ENCODE peak calls at places on chromosomes 16 and 17, in five cellular contexts. K is CD8-positive, alpha-beta memory T cell; A is IMR-90; E is heart right ventricle; P is body of pancreas. C is an unnamed sample.

GRCh38 chr16:47063011-47063724 is 80.6 kb downstream of the NETO2 start:
- DNase-seq in P (no peak), E (no peak), K (no peak), A (no peak), C (no peak)

GRCh38 chr17:40307001-40307690 is 1.8 kb upstream of the RARA start:
- DNase-seq in E (no peak), A (no peak), P (no peak), K (no peak), C (no peak)

GRCh38 chr16:28162326-28162877 is 49.4 kb downstream of the XPO6 start:
- DNase-seq in A (no peak), E (no peak), K (no peak), P (no peak), C (no peak)

GRCh38 chr17:29612404-29613370 is 10.0 kb downstream of the CORO6 start:
- DNase-seq in K (no peak), P (no peak), E (no peak), A (no peak), C (no peak)

GRCh38 chr16:9258423-9259051 is 167.1 kb downstream of the HAPSTR1 start:
- DNase-seq in K (peak; percentile 0), E (peak; percentile 17), P (peak; percentile 61), A (peak; percentile 1), C (peak; percentile 85)

GRCh38 chr16:16112450-16113053 is 110.7 kb downstream of the ABCC6 start:
- DNase-seq in P (no peak), A (no peak), K (no peak), E (no peak), C (no peak)

GRCh38 chr17:10013360-10014112 is 108.5 kb upstream of the RCVRN start:
- DNase-seq in A (peak; percentile 66), E (no peak), K (no peak), P (no peak), C (no peak)

GRCh38 chr17:76086384-76086783 is 7.4 kb downstream of the ZACN start:
- DNase-seq in E (no peak), A (no peak), K (no peak), P (no peak), C (no peak)

GRCh38 chr16:12239953-12240485 is 263.5 kb downstream of the SNX29 start:
- DNase-seq in P (no peak), A (peak; percentile 54), K (no peak), E (no peak), C (no peak)

GRCh38 chr16:15907863-15908478 is 19.6 kb upstream of the CEP20 start:
- DNase-seq in A (peak; percentile 11), K (peak; percentile 11), E (no peak), P (no peak), C (peak; percentile 98)

GRCh38 chr17:59695943-59696681 is 11.1 kb downstream of the PTRH2 start:
- DNase-seq in E (no peak), A (no peak), P (no peak), K (no peak), C (no peak)

GRCh38 chr17:59842901-59843652 is 49.7 kb downstream of the TUBD1 start:
- DNase-seq in E (no peak), A (peak; percentile 97), P (peak; percentile 61), K (no peak), C (no peak)

GRCh38 chr16:61313931-61314330 is 722.3 kb downstream of the CDH8 start:
- DNase-seq in A (no peak), P (no peak), K (no peak), E (no peak), C (no peak)

GRCh38 chr16:15880434-15880833 is 8.0 kb downstream of the CEP20 start:
- DNase-seq in E (no peak), A (no peak), P (no peak), K (no peak), C (no peak)

GRCh38 chr17:67628580-67629013 is 89.1 kb upstream of the NOL11 start:
- DNase-seq in K (no peak), P (peak; percentile 69), A (no peak), E (peak; percentile 16), C (peak; percentile 51)

GRCh38 chr17:41140360-41141132 is at the start of gene KRTAP4-6:
- DNase-seq in E (no peak), K (no peak), A (peak; percentile 86), P (no peak), C (no peak)

GRCh38 chr16:1592446-1592845 is 19.4 kb downstream of the IFT140 start:
- DNase-seq in K (no peak), P (no peak), A (no peak), E (no peak), C (no peak)

GRCh38 chr17:60039096-60039495 is 39.6 kb downstream of the HEATR6 start:
- DNase-seq in K (no peak), A (no peak), P (no peak), E (no peak), C (no peak)

GRCh38 chr17:45346255-45347015 is 29.6 kb upstream of the MAP3K14 start:
- DNase-seq in P (no peak), A (peak; percentile 8), E (no peak), K (no peak), C (no peak)

GRCh38 chr16:88631920-88632586 is 6.3 kb upstream of the IL17C start:
- DNase-seq in E (no peak), P (no peak), K (no peak), A (no peak), C (no peak)

GRCh38 chr16:9297437-9298113 is 206.1 kb downstream of the HAPSTR1 start:
- DNase-seq in E (peak; percentile 29), K (no peak), A (no peak), P (peak; percentile 27), C (peak; percentile 43)

DNA sequence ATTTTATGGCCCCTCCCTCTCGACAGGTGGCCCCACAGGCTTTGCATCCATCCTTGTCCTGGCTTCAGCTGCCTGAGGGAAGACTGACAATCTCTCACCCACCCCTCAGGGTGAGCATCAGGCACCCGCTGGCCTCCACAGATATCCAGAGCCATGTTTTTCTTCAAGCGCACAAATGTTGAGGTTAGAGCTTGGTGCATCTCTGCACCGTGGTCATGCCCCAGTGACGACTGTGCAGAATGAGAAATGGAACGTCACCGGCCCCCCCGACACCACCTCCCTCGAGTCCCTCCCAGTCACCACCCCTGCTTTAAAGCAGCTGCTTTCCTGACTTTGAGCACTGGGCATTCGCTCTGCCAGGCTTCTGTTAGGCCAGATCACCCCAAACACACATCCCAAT is 19.8 kb upstream of the TIMP2 start:
- DNase-seq in P (no peak), A (no peak), K (no peak), E (no peak), C (no peak)
- H3K36me3 ChIP-seq in P (no peaks in the 10 kb centered on the region), A (no peaks in the 10 kb centered on the region), K (no peaks in the 10 kb centered on the region), E (no peaks in the 10 kb centered on the region), C (no peaks in the 10 kb centered on the region)

GRCh38 chr16:20938426-20938825 is 37.9 kb downstream of the LYRM1 start:
- DNase-seq in A (peak; percentile 56), E (no peak), P (no peak), K (no peak), C (no peak)

GRCh38 chr16:20940864-20941634 is 40.5 kb downstream of the LYRM1 start:
- DNase-seq in A (no peak), E (no peak), P (no peak), K (no peak), C (no peak)

GRCh38 chr16:20937736-20938135 is 37.2 kb downstream of the LYRM1 start:
- DNase-seq in P (no peak), K (no peak), E (no peak), A (no peak), C (no peak)

GRCh38 chr16:20941635-20941926 is 41.0 kb downstream of the LYRM1 start:
- DNase-seq in E (no peak), A (no peak), K (no peak), P (no peak), C (no peak)

DNA sequence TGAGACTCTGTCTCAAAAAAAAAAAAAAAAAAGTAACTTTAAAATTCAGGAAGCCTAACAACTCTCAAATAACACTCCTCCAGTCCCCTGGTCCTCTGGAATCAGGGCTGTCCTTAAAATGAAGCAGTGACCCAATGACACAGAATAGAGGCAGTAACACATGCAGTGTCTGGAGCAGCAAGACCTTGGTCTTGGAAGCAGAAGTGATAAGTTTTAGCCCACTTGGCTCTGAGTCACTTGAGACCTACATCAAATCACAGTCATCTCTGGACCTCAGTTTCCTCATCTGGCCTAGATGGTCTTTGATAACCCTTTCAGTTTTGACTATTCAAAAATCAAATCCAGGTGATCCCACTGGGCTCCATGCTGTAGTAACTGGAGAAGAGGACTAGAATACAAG is 39.0 kb downstream of the LYRM1 start:
- DNase-seq in P (no peak), K (no peak), E (no peak), A (no peak), C (no peak)
- H3K36me3 ChIP-seq in P (no peaks in the 10 kb centered on the region), K (no peaks in the 10 kb centered on the region), E (no peaks in the 10 kb centered on the region), A (no peaks in the 10 kb centered on the region), C (no peaks in the 10 kb centered on the region)

GRCh38 chr17:1627219-1627986 is 1.2 kb downstream of the SLC43A2 start:
- DNase-seq in K (no peak), P (no peak), E (no peak), A (no peak), C (peak; percentile 90)

GRCh38 chr17:1629647-1630310 is 1.1 kb upstream of the SLC43A2 start:
- DNase-seq in A (peak; percentile 33), E (peak; percentile 71), P (peak; percentile 76), K (peak; percentile 62), C (peak; percentile 95)

GRCh38 chr17:1626333-1626732 is 2.3 kb downstream of the SLC43A2 start:
- DNase-seq in P (no peak), K (no peak), A (no peak), E (no peak), C (no peak)

GRCh38 chr17:1628856-1629646 is 417 bp upstream of the SLC43A2 start:
- DNase-seq in K (peak; percentile 84), P (peak; percentile 95), A (peak; percentile 87), E (peak; percentile 92), C (peak; percentile 98)

DNA sequence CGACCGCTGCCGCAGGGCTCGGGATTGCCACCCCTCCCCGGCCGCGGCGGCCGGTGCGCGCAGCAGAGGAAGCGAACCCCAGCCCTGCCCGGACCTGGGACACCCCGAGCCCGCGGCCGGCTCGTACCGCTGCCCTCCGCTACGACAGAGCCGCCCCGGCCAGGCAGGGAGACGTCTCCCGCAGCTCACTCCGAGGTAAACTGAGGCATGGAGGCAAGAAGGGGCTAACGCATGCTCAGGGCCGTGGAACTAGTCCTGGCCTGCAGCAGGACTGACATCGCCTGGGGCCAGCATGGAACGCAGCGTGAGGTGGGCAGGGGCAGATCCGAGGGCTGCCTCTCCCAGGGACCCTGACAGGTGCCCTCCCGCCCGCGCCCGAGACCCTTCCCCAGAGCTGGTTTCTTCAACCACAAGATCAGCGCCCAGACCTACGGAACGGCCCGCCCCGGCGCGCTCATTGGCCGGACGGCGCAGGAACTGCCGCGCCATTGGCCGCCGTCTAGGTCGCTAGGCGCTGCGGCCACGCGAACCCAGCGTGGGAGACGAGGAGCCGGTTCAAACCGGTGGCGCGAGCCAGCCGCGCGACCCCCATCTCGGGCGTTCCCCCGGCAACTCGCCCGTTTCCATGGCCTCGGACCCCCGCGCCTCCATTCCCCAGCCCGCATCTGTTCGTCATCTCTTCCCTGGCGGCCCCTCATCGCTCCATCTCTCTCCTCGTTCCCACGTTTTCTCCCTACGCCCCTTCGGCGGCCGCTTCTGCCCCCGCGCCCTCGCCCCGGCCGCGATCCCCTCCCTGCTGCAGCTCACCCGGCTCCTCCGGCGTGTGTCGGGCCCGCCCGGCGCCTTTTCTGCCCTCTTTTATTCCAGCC is at the start of gene SLC43A2:
- DNase-seq in E (peak; percentile 82), A (peak; percentile 70), K (peak; percentile 80), P (peak; percentile 85), C (peak; percentile 95)
- H3K36me3 ChIP-seq in E (no peaks in the 10 kb centered on the region), A (no peaks in the 10 kb centered on the region), K (no peaks in the 10 kb centered on the region), P (no peaks in the 10 kb centered on the region), C (no peaks in the 10 kb centered on the region)

DNA sequence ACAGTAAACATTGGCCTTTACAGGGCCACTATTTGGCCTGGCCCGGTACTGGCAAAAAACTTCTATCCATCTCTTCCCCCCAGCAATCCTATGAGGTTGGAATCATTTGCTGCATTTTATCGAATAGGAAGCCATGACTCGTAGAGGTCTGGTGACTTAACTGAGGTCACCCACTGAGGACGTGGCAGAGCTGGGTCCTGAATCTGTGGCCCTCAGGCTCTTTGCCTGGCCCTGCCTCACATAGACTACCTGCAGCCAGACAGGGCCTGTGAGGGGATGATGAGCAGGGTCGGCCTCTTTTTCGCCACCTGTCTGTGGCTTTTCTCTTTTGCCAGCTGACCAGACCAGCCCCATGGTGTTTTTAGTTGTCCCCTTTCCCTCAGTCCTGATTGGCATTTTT is 1.9 kb downstream of the PPP4C start:
- DNase-seq in E (no peak), P (no peak), A (peak; percentile 73), K (no peak), C (no peak)
- H3K36me3 ChIP-seq in E (peaks cover 28% of the 10 kb centered on the region), P (peaks cover 5% of the 10 kb centered on the region), A (peaks cover 45% of the 10 kb centered on the region), K (peaks cover 27% of the 10 kb centered on the region), C (peaks cover 33% of the 10 kb centered on the region)